ENCODE peak calls at places on chromosomes 2 and 18, in six cellular contexts. O is HepG2, M is K562, N is A549, Z is HCT116, F is SK-N-SH. H is an unnamed sample.

GRCh38 chr2:189569295-189569925 is 11.2 kb downstream of the SLC40A1 start:
- DNase-seq in O (no peak), M (no peak), F (no peak), Z (no peak), N (no peak), H (no peak)

GRCh38 chr2:37456479-37456878 is 112.0 kb downstream of the QPCT start:
- DNase-seq in F (no peak), O (no peak), Z (no peak), N (no peak), M (no peak), H (peak)

GRCh38 chr18:77262655-77263470 is 13.2 kb downstream of the GALR1 start:
- DNase-seq in N (no peak), F (no peak), M (no peak), O (peak), Z (no peak), H (no peak)

GRCh38 chr2:55242617-55243016 is 10.1 kb downstream of the RPS27A start:
- DNase-seq in Z (no peak), N (no peak), M (no peak), O (no peak), F (no peak), H (no peak)

GRCh38 chr2:63053889-63054725 is 3.5 kb downstream of the OTX1 start:
- DNase-seq in O (no peak), N (no peak), Z (no peak), F (peak), M (no peak), H (no peak)

GRCh38 chr18:22113144-22113813 is 56.1 kb upstream of the GATA6 start:
- DNase-seq in F (no peak), Z (no peak), M (no peak), O (peak), N (no peak), H (no peak)

GRCh38 chr2:149894760-149895159 is 307.2 kb upstream of the MMADHC start:
- DNase-seq in N (no peak), M (no peak), O (no peak), F (no peak), Z (no peak), H (peak)

GRCh38 chr2:17879137-17879912 is 858 bp downstream of the KCNS3 start:
- DNase-seq in M (peak), Z (peak), F (peak), O (no peak), N (peak), H (no peak)

GRCh38 chr18:10101293-10101701 is 187.5 kb downstream of the VAPA start:
- DNase-seq in O (no peak), M (no peak), F (no peak), N (no peak), Z (no peak), H (peak)

GRCh38 chr2:224836263-224836662 is 120.1 kb upstream of the CCDC195 start:
- DNase-seq in Z (no peak), M (no peak), O (no peak), N (no peak), F (no peak), H (no peak)

GRCh38 chr18:37567061-37567993 is 1.7 kb upstream of the CELF4 start:
- DNase-seq in N (no peak), M (no peak), Z (no peak), O (no peak), F (peak), H (no peak)

GRCh38 chr2:120934221-120934639 is 198.6 kb downstream of the GLI2 start:
- DNase-seq in N (peak), F (no peak), Z (no peak), M (no peak), O (peak), H (no peak)

GRCh38 chr18:49189772-49190171 is 239.0 kb upstream of the SMAD7 start:
- DNase-seq in F (no peak), Z (no peak), M (no peak), O (peak), N (no peak), H (no peak)

GRCh38 chr2:233566141-233566956 is at the start of gene USP40:
- DNase-seq in M (peak), O (peak), F (peak), Z (peak), N (peak), H (peak)

GRCh38 chr18:617970-618504 is 21.2 kb downstream of the CLUL1 start:
- DNase-seq in Z (no peak), M (peak), O (no peak), F (no peak), N (no peak), H (no peak)

GRCh38 chr2:166357068-166357949 is 18.4 kb downstream of the SCN9A start:
- DNase-seq in N (no peak), O (no peak), Z (no peak), F (no peak), M (no peak), H (no peak)

GRCh38 chr2:105744091-105744908 is 412 bp upstream of the NCK2 start:
- DNase-seq in N (peak), Z (no peak), O (peak), F (peak), M (peak), H (peak)

GRCh38 chr2:237867465-237867864 is 8.0 kb downstream of the RAMP1 start:
- DNase-seq in Z (no peak), M (no peak), N (no peak), O (no peak), F (no peak), H (no peak)

GRCh38 chr2:24077535-24077877 is 1.4 kb upstream of the SF3B6 start:
- DNase-seq in M (no peak), N (no peak), F (no peak), Z (no peak), O (no peak), H (no peak)

GRCh38 chr2:187922841-187923240 is 368.6 kb upstream of the TFPI start:
- DNase-seq in Z (no peak), F (no peak), O (no peak), N (no peak), M (no peak), H (no peak)

GRCh38 chr2:190780594-190780993 is 100.0 kb upstream of the GLS start:
- DNase-seq in M (no peak), N (no peak), Z (no peak), F (no peak), O (no peak), H (no peak)

GRCh38 chr2:71557321-71557720 is 104.0 kb downstream of the DYSF start:
- DNase-seq in O (no peak), N (no peak), Z (no peak), F (no peak), M (no peak), H (no peak)

GRCh38 chr18:15198116-15198389 is 450.1 kb downstream of the ANKRD30B start:
- DNase-seq in O (no peak), F (no peak), Z (no peak), N (no peak), M (no peak), H (no peak)

GRCh38 chr2:10901565-10901964 is 10.2 kb upstream of the KCNF1 start:
- DNase-seq in N (no peak), M (no peak), O (no peak), F (no peak), Z (no peak), H (no peak)

GRCh38 chr2:30300122-30300455 is 68.8 kb downstream of the LBH start:
- DNase-seq in F (no peak), Z (no peak), M (no peak), O (no peak), N (no peak), H (no peak)

GRCh38 chr2:81481994-81482368 is 1177.4 kb upstream of the LRRTM1 start:
- DNase-seq in F (peak), Z (no peak), O (no peak), M (no peak), N (no peak), H (no peak)

GRCh38 chr2:148554459-148555247 is 89.9 kb upstream of the EPC2 start:
- DNase-seq in M (no peak), F (no peak), N (no peak), O (no peak), Z (no peak), H (peak)

GRCh38 chr2:188813315-188813714 is 160.9 kb upstream of the COL3A1 start:
- DNase-seq in F (no peak), M (no peak), Z (no peak), O (no peak), N (no peak), H (no peak)

GRCh38 chr2:181308731-181309130 is 148.5 kb upstream of the ITGA4 start:
- DNase-seq in N (no peak), Z (no peak), F (no peak), O (no peak), M (no peak), H (peak)

GRCh38 chr2:161576421-161576820 is 47.8 kb upstream of the SLC4A10 start:
- DNase-seq in N (peak), F (peak), Z (peak), O (peak), M (no peak), H (peak)

GRCh38 chr2:55862673-55863390 is 60.8 kb downstream of the EFEMP1 start:
- DNase-seq in N (peak), O (no peak), Z (no peak), F (no peak), M (no peak), H (no peak)

GRCh38 chr2:170362895-170363582 is 185.1 kb downstream of the MYO3B start:
- DNase-seq in O (no peak), M (peak), Z (no peak), F (no peak), N (no peak), H (no peak)

GRCh38 chr2:68721482-68722071 is 13.0 kb upstream of the ARHGAP25 start:
- DNase-seq in O (no peak), Z (peak), M (no peak), F (no peak), N (no peak), H (peak)

GRCh38 chr2:68726100-68726499 is 8.5 kb upstream of the ARHGAP25 start:
- DNase-seq in N (no peak), Z (no peak), F (no peak), M (no peak), O (no peak), H (no peak)

GRCh38 chr2:68720665-68721064 is 13.9 kb upstream of the ARHGAP25 start:
- DNase-seq in O (no peak), M (no peak), Z (no peak), F (no peak), N (no peak), H (no peak)

GRCh38 chr2:68719912-68720311 is 14.7 kb upstream of the ARHGAP25 start:
- DNase-seq in Z (no peak), M (no peak), F (no peak), N (no peak), O (no peak), H (no peak)

GRCh38 chr2:68722712-68723111 is 11.9 kb upstream of the ARHGAP25 start:
- DNase-seq in F (no peak), N (no peak), Z (peak), O (peak), M (peak), H (peak)
- TF ChIP-seq MAX in F (no peak), N (no peak), Z (no peak), O (peak), M (no peak), H (no peak)

DNA sequence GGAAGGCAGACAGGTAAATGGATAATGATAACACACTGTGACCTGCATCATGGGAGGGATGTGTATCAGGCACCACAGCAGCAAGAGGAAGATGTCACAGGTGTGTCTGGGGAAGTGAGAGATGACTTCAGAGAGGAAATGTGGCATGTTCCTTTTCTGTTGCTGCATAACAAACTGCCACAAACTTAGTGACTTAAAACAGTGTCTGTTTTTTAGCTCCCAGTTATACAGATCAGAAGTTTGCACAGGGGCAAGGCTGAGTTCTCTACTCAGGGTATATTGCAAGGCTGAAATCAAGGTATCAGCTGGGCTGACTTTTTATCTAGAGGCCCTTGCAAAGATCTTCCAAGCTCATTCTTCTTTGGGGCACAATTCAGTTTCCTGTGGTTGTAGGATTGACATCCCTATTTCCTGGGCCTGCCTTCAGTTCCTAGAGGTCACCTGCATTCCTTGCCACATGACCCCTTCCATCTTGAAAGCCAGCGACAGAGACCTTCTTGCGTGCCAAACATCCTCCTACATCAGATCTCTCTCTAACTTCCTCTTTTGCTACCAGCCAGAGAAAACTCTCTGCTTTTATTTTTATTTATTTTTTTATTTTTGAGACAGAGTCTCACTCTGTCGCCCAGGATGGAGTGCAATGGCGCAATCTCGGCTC is 2.1 kb upstream of the MAP3K2 start:
- DNase-seq in F (no peak), O (no peak), M (no peak), N (no peak), Z (no peak), H (peak)
- TF ChIP-seq MAX in F (no peak), O (no peak), M (no peak), N (no peak), Z (no peak), H (no peak)

DNA sequence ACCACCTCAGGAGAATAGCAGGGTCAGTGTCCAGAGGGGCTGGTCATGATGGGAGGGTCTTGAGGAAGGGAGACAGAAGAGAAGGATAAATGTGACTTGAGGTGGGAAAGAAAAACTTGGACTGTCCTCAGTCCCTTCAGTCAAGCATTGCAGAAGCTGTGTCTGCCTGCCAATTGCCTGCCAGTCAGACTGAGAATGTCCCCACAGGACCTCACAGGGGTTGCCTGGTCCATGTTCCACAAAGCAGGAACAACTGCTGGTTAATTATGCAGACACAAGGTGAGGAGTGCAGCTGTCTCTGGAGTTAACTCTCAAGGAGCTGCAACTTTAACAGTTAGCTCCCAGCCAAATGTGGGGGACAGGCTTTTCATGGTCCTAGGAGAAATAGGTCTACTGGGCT is 75.7 kb downstream of the TRIM43 start:
- DNase-seq in Z (no peak), M (no peak), O (no peak), N (no peak), F (no peak), H (no peak)
- TF ChIP-seq MAX in Z (no peak), M (no peak), O (no peak), N (no peak), F (no peak), H (no peak)

GRCh38 chr2:240598311-240598911 is 11.9 kb downstream of the CAPN10 start:
- DNase-seq in N (no peak), Z (no peak), O (no peak), M (no peak), F (no peak), H (no peak)
- TF ChIP-seq MAX in N (no peak), Z (no peak), O (no peak), M (no peak), F (no peak), H (no peak)

GRCh38 chr2:240960309-240960962 is 38.0 kb upstream of the SNED1 start:
- DNase-seq in N (no peak), O (peak), F (peak), Z (no peak), M (no peak), H (no peak)
- TF ChIP-seq MAX in N (no peak), O (peak), F (no peak), Z (no peak), M (no peak), H (peak)

DNA sequence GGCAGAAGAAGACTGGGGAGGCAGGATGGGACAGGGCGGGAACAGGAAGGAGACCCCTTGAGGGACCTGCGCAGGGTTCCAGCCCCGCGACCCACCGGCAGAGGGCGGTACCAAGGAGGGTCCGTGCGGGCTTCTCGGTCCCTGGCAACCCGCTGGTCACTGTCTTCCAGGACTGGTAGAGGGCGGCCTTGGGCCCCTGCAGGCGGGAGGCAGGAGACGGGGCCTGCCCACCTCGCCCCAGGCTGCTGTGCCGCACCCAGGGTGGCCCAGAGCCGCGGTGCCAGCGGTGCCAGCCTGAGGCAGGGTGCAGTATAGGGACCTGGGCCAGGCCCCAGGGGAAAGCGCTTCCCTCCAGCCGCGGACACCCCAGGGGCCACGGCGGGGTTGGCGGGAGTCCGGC is 34.5 kb downstream of the NEURL3 start:
- DNase-seq in F (peak), N (peak), Z (no peak), O (no peak), M (peak), H (no peak)
- TF ChIP-seq MAX in F (no peak), N (no peak), Z (no peak), O (no peak), M (no peak), H (no peak)

GRCh38 chr2:199488772-199489400 is 31.1 kb upstream of the SATB2 start:
- DNase-seq in N (peak), O (peak), M (peak), Z (peak), F (peak), H (peak)
- TF ChIP-seq MAX in N (no peak), O (no peak), M (no peak), Z (no peak), F (no peak), H (no peak)

DNA sequence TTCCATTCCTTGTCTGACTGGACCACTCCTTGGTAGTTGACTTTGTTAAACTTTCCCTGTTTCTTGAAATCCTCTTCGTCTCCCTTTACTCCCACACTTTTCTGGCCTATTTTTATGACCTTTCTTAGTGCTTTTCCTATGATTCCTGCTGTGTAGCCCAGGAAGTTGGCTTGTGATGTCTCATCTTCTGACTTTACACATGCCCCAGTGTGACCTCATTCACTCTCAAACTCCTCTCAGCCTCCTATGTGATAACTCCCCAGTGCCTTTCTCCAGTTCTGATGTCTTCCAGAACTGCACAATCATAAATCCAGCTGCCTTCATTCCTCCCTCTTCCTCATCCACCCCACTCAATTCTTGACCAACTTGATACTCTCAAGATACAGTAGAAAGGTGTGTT is 407.6 kb downstream of the TGIF1 start:
- DNase-seq in F (no peak), N (no peak), Z (no peak), O (no peak), M (no peak), H (no peak)
- TF ChIP-seq MAX in F (no peak), N (no peak), Z (no peak), O (no peak), M (no peak), H (no peak)

GRCh38 chr2:229431331-229431954 is 160.4 kb upstream of the PID1 start:
- DNase-seq in Z (peak), F (peak), O (peak), N (no peak), M (peak), H (peak)
- TF ChIP-seq MAX in Z (no peak), F (no peak), O (no peak), N (no peak), M (no peak), H (no peak)